ENCODE peak calls at places on chromosomes 13 and 19, in five cellular contexts. E, B, J, R and L are unnamed samples. For H3K4me1, the result is how much of the 10 kb centered on the place peaks cover.

GRCh38 chr19:18397242-18398202 is at the start of gene LRRC25:
- DNase-seq in E (no peak), B (peak), J (no peak), R (no peak), L (no peak)

GRCh38 chr13:112995395-112996091 is 26.5 kb downstream of the MCF2L start:
- DNase-seq in E (no peak), B (no peak), J (no peak), R (no peak), L (no peak)

GRCh38 chr13:114110091-114110829 is 22.2 kb downstream of the RASA3 start:
- DNase-seq in E (no peak), B (peak), J (peak), R (no peak), L (no peak)

GRCh38 chr19:17977488-17977887 is 10.6 kb downstream of the KCNN1 start:
- DNase-seq in E (no peak), B (no peak), J (no peak), R (no peak), L (no peak)

GRCh38 chr19:19655051-19655594 is 8.4 kb downstream of the ATP13A1 start:
- DNase-seq in E (no peak), B (no peak), J (no peak), R (no peak), L (no peak)

GRCh38 chr19:30662211-30662861 is 290.2 kb downstream of the ZNF536 start:
- DNase-seq in E (no peak), B (no peak), J (peak), R (no peak), L (no peak)

GRCh38 chr19:29806098-29806866 is 5.5 kb upstream of the CCNE1 start:
- DNase-seq in E (no peak), B (peak), J (peak), R (peak), L (peak)

GRCh38 chr13:20828540-20829364 is 55.0 kb upstream of the EEF1AKMT1 start:
- DNase-seq in E (peak), B (peak), J (no peak), R (peak), L (peak)

GRCh38 chr13:93963266-93964131 is 516.0 kb downstream of the DCT start:
- DNase-seq in E (no peak), B (no peak), J (no peak), R (peak), L (no peak)

GRCh38 chr19:29622191-29623070 is 16.3 kb downstream of the POP4 start:
- DNase-seq in E (no peak), B (no peak), J (no peak), R (no peak), L (no peak)

GRCh38 chr19:54164369-54165068 is 5.0 kb upstream of the LENG1 start:
- DNase-seq in E (peak), B (peak), J (no peak), R (peak), L (no peak)

GRCh38 chr19:53285087-53285486 is 17.6 kb upstream of the VN1R4 start:
- DNase-seq in E (no peak), B (no peak), J (no peak), R (no peak), L (no peak)

GRCh38 chr19:48780684-48781391 is 25.5 kb downstream of the FGF21 start:
- DNase-seq in E (no peak), B (no peak), J (no peak), R (peak), L (no peak)

DNA sequence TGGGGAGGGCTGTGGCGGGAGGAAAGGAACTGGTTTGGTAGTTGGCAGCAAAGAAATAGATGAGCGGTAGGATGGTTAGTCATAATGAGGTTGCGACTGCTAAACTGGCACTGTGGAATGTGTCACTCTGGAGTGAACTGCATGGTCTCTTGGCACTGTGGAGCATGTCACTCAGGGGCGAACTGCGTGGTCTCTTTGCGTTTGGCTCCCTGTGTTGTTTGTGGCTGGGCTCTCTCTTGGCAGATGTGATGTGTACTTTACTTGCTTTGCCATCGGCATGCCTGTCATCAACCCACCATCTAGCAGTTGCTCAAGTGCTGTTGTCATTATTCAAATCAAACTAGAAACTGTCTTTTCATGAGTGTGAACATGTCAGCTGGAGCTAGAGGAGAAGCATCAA is 82.2 kb downstream of the ATP8A2 start:
- DNase-seq in E (no peak), B (no peak), J (no peak), R (no peak), L (no peak)
- H3K27ac ChIP-seq in E (no peak), B (no peak), J (no peak), R (no peak), L (no peak)

DNA sequence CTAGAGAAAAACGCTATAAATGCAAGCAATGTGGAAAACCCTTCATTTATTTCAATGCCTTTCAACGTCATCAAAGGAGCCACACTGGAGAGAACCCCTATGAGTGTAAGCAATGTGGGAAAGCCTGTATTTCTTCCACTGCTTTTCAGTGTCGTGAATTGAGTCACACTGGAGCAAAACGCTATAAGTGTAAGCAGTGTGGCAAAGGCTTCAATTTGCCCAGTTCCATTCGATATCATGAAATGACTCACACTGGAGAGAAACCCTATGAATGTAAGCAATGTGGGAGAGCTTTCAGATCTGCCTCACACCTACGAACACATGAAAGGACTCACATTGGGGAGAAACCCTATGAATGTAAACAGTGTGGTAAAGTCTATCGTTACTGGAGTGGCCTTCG is 27.4 kb downstream of the ZNF20 start:
- DNase-seq in E (no peak), B (no peak), J (no peak), R (no peak), L (no peak)
- H3K4me3 ChIP-seq in E (no peak), B (peak), J (no peak), R (no peak), L (no peak)

GRCh38 chr13:99059498-99060070 is 81.7 kb upstream of the DOCK9 start:
- DNase-seq in E (no peak), B (no peak), J (no peak), R (no peak), L (no peak)

GRCh38 chr13:99061411-99061810 is 83.5 kb upstream of the DOCK9 start:
- DNase-seq in E (no peak), B (no peak), J (no peak), R (no peak), L (no peak)

GRCh38 chr13:99057310-99057975 is 79.6 kb upstream of the DOCK9 start:
- DNase-seq in E (no peak), B (no peak), J (no peak), R (peak), L (no peak)

GRCh38 chr13:99056381-99057014 is 78.6 kb upstream of the DOCK9 start:
- DNase-seq in E (no peak), B (peak), J (no peak), R (no peak), L (no peak)

DNA sequence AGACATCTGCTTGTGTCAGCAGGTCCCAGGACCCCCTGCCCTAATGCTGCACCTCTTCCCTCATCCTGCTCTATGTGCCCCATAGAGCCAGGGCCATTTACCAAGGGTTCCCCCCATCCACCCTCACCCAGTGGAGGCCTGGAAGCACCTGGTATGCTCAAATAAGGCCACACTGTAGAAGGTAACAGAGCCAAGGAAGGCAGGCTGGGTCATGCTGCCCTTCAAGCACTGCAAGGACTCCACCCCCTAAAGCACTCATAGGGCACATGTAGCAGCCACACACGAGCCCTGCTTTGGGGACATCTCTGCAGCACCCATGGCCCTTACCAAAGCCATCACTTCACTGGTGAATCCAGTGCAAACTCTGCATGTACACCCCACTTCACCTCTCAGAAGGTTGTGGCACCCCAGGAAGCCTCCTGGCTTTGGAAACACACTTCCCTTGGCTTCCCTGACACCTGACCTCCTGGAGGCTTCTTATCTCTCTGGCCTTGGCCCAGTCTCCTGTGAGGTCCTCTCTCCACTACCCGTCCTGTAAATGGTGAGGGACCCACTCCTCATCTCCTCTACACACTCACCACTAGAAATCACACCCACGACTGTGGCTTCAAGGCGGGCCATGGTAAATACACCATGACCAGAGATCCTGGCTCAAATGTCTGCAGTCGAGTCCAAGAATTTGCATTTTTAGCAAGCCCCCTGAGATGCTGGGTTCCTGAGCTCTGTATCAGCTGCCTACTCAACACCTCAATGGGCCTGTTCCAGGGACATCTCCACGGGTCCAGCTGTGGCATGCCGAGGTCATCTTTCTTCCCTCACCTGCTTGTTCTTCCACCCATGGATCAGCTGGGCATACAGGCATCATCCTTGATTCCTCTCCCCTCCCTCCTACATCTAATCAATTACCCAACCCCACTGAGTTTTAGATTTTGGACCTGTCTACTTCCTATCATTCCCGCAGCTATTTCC is 80.9 kb upstream of the DOCK9 start:
- DNase-seq in E (no peak), B (no peak), J (no peak), R (no peak), L (no peak)
- H3K4me1 ChIP-seq in E (under half), B (under half), J (under half), R (under half), L (under half)

GRCh38 chr19:7263521-7263920 is 30.7 kb downstream of the INSR start:
- DNase-seq in E (no peak), B (no peak), J (no peak), R (no peak), L (no peak)
- H3K27ac ChIP-seq in E (no peak), B (no peak), J (no peak), R (no peak), L (no peak)

DNA sequence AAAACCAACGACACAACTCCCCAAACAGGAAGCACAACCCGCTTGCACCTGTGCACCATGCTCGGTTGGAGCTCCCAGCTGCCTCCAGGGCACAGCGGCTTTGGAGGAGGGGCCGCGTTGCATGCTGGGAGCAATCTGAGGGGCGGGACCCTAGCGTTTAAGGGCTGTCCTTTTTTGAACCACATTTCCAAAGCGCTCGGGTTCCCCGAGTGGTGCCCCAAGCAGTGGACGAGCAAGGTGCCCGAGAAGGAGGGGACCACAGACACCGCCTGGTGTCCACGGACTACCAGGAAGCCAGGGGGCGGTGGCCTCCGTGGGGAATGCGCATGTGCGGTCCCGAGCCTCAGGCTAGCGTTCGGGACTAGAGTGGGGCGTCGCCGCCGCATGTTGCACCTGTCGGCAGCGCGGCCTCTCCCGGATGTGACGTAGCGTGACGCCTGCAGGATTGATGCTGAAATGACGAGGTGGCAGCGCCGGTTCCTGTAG is 11.9 kb upstream of the ZNF57 start:
- DNase-seq in E (no peak), B (peak), J (peak), R (no peak), L (no peak)
- H3K4me3 ChIP-seq in E (no peak), B (no peak), J (no peak), R (no peak), L (no peak)